ENCODE peak calls at places on chromosomes 16 and 17, in five cellular contexts. Z is activated CD4-positive, alpha-beta T cell treated with anti-CD3 and anti-CD28 coated beads for 48 hours; N is activated T-cell treated with anti-CD3 and anti-CD28 coated beads for 1 hour; W is endothelial cell; J is fibroblast of pulmonary artery. E is an unnamed sample.

GRCh38 chr17:46777943-46778915 is 40.3 kb downstream of the WNT3 start:
- DNase-seq in Z (no peak), N (no peak), W (no peak), J (no peak), E (no peak)

GRCh38 chr17:6394055-6394454 is 40.9 kb downstream of the AIPL1 start:
- DNase-seq in Z (no peak), N (no peak), W (no peak), J (no peak), E (no peak)

GRCh38 chr17:7208027-7208571 is 11.5 kb downstream of the DLG4 start:
- DNase-seq in Z (no peak), N (no peak), W (no peak), J (no peak), E (no peak)

GRCh38 chr16:66717112-66717675 is 20.7 kb upstream of the CMTM4 start:
- DNase-seq in Z (peak; percentile 33), N (no peak), W (peak; percentile 58), J (peak; percentile 64), E (no peak)

GRCh38 chr17:57603978-57604377 is 141.1 kb downstream of the CCDC182 start:
- DNase-seq in Z (peak; percentile 81), N (peak; percentile 52), W (no peak), J (no peak), E (no peak)

GRCh38 chr17:36600936-36601302 is 464 bp upstream of the MRM1 start:
- DNase-seq in Z (no peak), N (no peak), W (no peak), J (no peak), E (no peak)

GRCh38 chr16:23356941-23357340 is 54.8 kb downstream of the SCNN1B start:
- DNase-seq in Z (no peak), N (no peak), W (no peak), J (no peak), E (no peak)

GRCh38 chr16:11359370-11359769 is 14.1 kb downstream of the RMI2 start:
- DNase-seq in Z (no peak), N (no peak), W (no peak), J (no peak), E (no peak)

GRCh38 chr17:81456091-81456490 is 56.5 kb downstream of the ACTG1 start:
- DNase-seq in Z (no peak), N (no peak), W (no peak), J (no peak), E (no peak)

GRCh38 chr16:80828495-80828894 is 24.1 kb upstream of the CDYL2 start:
- DNase-seq in Z (no peak), N (no peak), W (no peak), J (no peak), E (no peak)

GRCh38 chr17:79874329-79874981 is 35.2 kb upstream of the CBX4 start:
- DNase-seq in Z (peak; percentile 29), N (no peak), W (peak; percentile 31), J (peak; percentile 42), E (no peak)